ENCODE peak calls at places on chromosomes 6 and 20, in nine cellular contexts. One of them, this sample, is unnamed. For H3K27me3 and H3K36me3, the result is how much of the 10 kb centered on the place peaks cover.

GRCh38 chr20:3811421-3812258 is 8.7 kb upstream of the AP5S1 start:
- DNase-seq in naive thymus-derived CD4-positive, alpha-beta T cell: peak
- DNase-seq in ovary: peak
- DNase-seq in cardiac muscle cell: peak
- DNase-seq in left ventricle myocardium inferior: peak
- DNase-seq in neuronal stem cell: no peak
- DNase-seq in upper lobe of right lung: peak
- DNase-seq in GM23248: peak
- DNase-seq in SJCRH30: peak
- DNase-seq in this sample: peak

GRCh38 chr6:105678516-105678915 is 275.6 kb upstream of the PREP start:
- DNase-seq in naive thymus-derived CD4-positive, alpha-beta T cell: no peak
- DNase-seq in ovary: no peak
- DNase-seq in cardiac muscle cell: no peak
- DNase-seq in left ventricle myocardium inferior: no peak
- DNase-seq in neuronal stem cell: no peak
- DNase-seq in upper lobe of right lung: no peak
- DNase-seq in GM23248: peak
- DNase-seq in SJCRH30: no peak
- DNase-seq in this sample: no peak

GRCh38 chr20:59242714-59243626 is 57.4 kb upstream of the EDN3 start:
- DNase-seq in naive thymus-derived CD4-positive, alpha-beta T cell: no peak
- DNase-seq in ovary: no peak
- DNase-seq in cardiac muscle cell: no peak
- DNase-seq in left ventricle myocardium inferior: no peak
- DNase-seq in neuronal stem cell: no peak
- DNase-seq in upper lobe of right lung: no peak
- DNase-seq in GM23248: peak
- DNase-seq in SJCRH30: no peak
- DNase-seq in this sample: no peak

GRCh38 chr6:149128489-149129145 is 188.9 kb upstream of the TAB2 start:
- DNase-seq in naive thymus-derived CD4-positive, alpha-beta T cell: no peak
- DNase-seq in ovary: peak
- DNase-seq in cardiac muscle cell: peak
- DNase-seq in left ventricle myocardium inferior: peak
- DNase-seq in neuronal stem cell: no peak
- DNase-seq in upper lobe of right lung: no peak
- DNase-seq in GM23248: no peak
- DNase-seq in SJCRH30: no peak
- DNase-seq in this sample: no peak

GRCh38 chr6:19086480-19086879 is 699.3 kb downstream of the RNF144B start:
- DNase-seq in naive thymus-derived CD4-positive, alpha-beta T cell: no peak
- DNase-seq in ovary: no peak
- DNase-seq in cardiac muscle cell: no peak
- DNase-seq in left ventricle myocardium inferior: no peak
- DNase-seq in neuronal stem cell: no peak
- DNase-seq in upper lobe of right lung: no peak
- DNase-seq in GM23248: no peak
- DNase-seq in SJCRH30: no peak
- DNase-seq in this sample: peak

GRCh38 chr6:46491201-46491788 is at the start of gene RCAN2:
- DNase-seq in naive thymus-derived CD4-positive, alpha-beta T cell: no peak
- DNase-seq in ovary: peak
- DNase-seq in cardiac muscle cell: peak
- DNase-seq in left ventricle myocardium inferior: peak
- DNase-seq in neuronal stem cell: peak
- DNase-seq in upper lobe of right lung: peak
- DNase-seq in GM23248: peak
- DNase-seq in SJCRH30: peak
- DNase-seq in this sample: peak

GRCh38 chr6:121395736-121396135 is 39.7 kb upstream of the GJA1 start:
- DNase-seq in naive thymus-derived CD4-positive, alpha-beta T cell: no peak
- DNase-seq in ovary: no peak
- DNase-seq in cardiac muscle cell: no peak
- DNase-seq in left ventricle myocardium inferior: no peak
- DNase-seq in neuronal stem cell: no peak
- DNase-seq in upper lobe of right lung: no peak
- DNase-seq in GM23248: no peak
- DNase-seq in SJCRH30: no peak
- DNase-seq in this sample: no peak

GRCh38 chr6:150280703-150281102 is 88.1 kb upstream of the IYD start:
- DNase-seq in naive thymus-derived CD4-positive, alpha-beta T cell: no peak
- DNase-seq in ovary: no peak
- DNase-seq in cardiac muscle cell: peak
- DNase-seq in left ventricle myocardium inferior: no peak
- DNase-seq in neuronal stem cell: no peak
- DNase-seq in upper lobe of right lung: no peak
- DNase-seq in GM23248: no peak
- DNase-seq in SJCRH30: no peak
- DNase-seq in this sample: no peak

GRCh38 chr6:1758076-1758679 is 148.5 kb downstream of the FOXC1 start:
- DNase-seq in naive thymus-derived CD4-positive, alpha-beta T cell: no peak
- DNase-seq in ovary: no peak
- DNase-seq in cardiac muscle cell: no peak
- DNase-seq in left ventricle myocardium inferior: no peak
- DNase-seq in neuronal stem cell: no peak
- DNase-seq in upper lobe of right lung: no peak
- DNase-seq in GM23248: peak
- DNase-seq in SJCRH30: no peak
- DNase-seq in this sample: no peak

GRCh38 chr6:166998256-166999144 is 697 bp upstream of the CEP43 start:
- DNase-seq in naive thymus-derived CD4-positive, alpha-beta T cell: no peak
- DNase-seq in ovary: no peak
- DNase-seq in cardiac muscle cell: no peak
- DNase-seq in left ventricle myocardium inferior: peak
- DNase-seq in neuronal stem cell: peak
- DNase-seq in upper lobe of right lung: peak
- DNase-seq in GM23248: peak
- DNase-seq in SJCRH30: peak
- DNase-seq in this sample: peak

GRCh38 chr6:21501815-21502214 is 91.7 kb upstream of the SOX4 start:
- DNase-seq in naive thymus-derived CD4-positive, alpha-beta T cell: no peak
- DNase-seq in ovary: no peak
- DNase-seq in cardiac muscle cell: no peak
- DNase-seq in left ventricle myocardium inferior: no peak
- DNase-seq in neuronal stem cell: no peak
- DNase-seq in upper lobe of right lung: no peak
- DNase-seq in GM23248: peak
- DNase-seq in SJCRH30: no peak
- DNase-seq in this sample: no peak

GRCh38 chr6:155317186-155317585 is 2.9 kb upstream of the TFB1M start:
- DNase-seq in naive thymus-derived CD4-positive, alpha-beta T cell: no peak
- DNase-seq in ovary: no peak
- DNase-seq in cardiac muscle cell: no peak
- DNase-seq in left ventricle myocardium inferior: no peak
- DNase-seq in neuronal stem cell: no peak
- DNase-seq in upper lobe of right lung: no peak
- DNase-seq in GM23248: peak
- DNase-seq in SJCRH30: no peak
- DNase-seq in this sample: no peak

GRCh38 chr6:137870744-137871247 is 3.7 kb downstream of the TNFAIP3 start:
- DNase-seq in naive thymus-derived CD4-positive, alpha-beta T cell: peak
- DNase-seq in ovary: no peak
- DNase-seq in cardiac muscle cell: no peak
- DNase-seq in left ventricle myocardium inferior: no peak
- DNase-seq in neuronal stem cell: no peak
- DNase-seq in upper lobe of right lung: no peak
- DNase-seq in GM23248: no peak
- DNase-seq in SJCRH30: no peak
- DNase-seq in this sample: peak

GRCh38 chr6:52543729-52544324 is 33.0 kb downstream of the TRAM2 start:
- DNase-seq in naive thymus-derived CD4-positive, alpha-beta T cell: no peak
- DNase-seq in ovary: no peak
- DNase-seq in cardiac muscle cell: peak
- DNase-seq in left ventricle myocardium inferior: no peak
- DNase-seq in neuronal stem cell: no peak
- DNase-seq in upper lobe of right lung: no peak
- DNase-seq in GM23248: peak
- DNase-seq in SJCRH30: no peak
- DNase-seq in this sample: no peak

GRCh38 chr6:24274441-24275083 is 83.3 kb downstream of the DCDC2 start:
- DNase-seq in naive thymus-derived CD4-positive, alpha-beta T cell: no peak
- DNase-seq in ovary: no peak
- DNase-seq in cardiac muscle cell: peak
- DNase-seq in left ventricle myocardium inferior: no peak
- DNase-seq in neuronal stem cell: no peak
- DNase-seq in upper lobe of right lung: no peak
- DNase-seq in GM23248: peak
- DNase-seq in SJCRH30: no peak
- DNase-seq in this sample: no peak

GRCh38 chr20:53002786-53003185 is 30.6 kb downstream of the TSHZ2 start:
- DNase-seq in naive thymus-derived CD4-positive, alpha-beta T cell: no peak
- DNase-seq in ovary: no peak
- DNase-seq in cardiac muscle cell: no peak
- DNase-seq in left ventricle myocardium inferior: no peak
- DNase-seq in neuronal stem cell: no peak
- DNase-seq in upper lobe of right lung: no peak
- DNase-seq in GM23248: no peak
- DNase-seq in SJCRH30: no peak
- DNase-seq in this sample: no peak

GRCh38 chr20:32513031-32513866 is 71.9 kb downstream of the NOL4L start:
- DNase-seq in naive thymus-derived CD4-positive, alpha-beta T cell: no peak
- DNase-seq in ovary: no peak
- DNase-seq in cardiac muscle cell: no peak
- DNase-seq in left ventricle myocardium inferior: no peak
- DNase-seq in neuronal stem cell: no peak
- DNase-seq in upper lobe of right lung: no peak
- DNase-seq in GM23248: no peak
- DNase-seq in SJCRH30: no peak
- DNase-seq in this sample: peak

GRCh38 chr6:37535701-37536461 is 36.2 kb upstream of the CCDC167 start:
- DNase-seq in naive thymus-derived CD4-positive, alpha-beta T cell: no peak
- DNase-seq in ovary: no peak
- DNase-seq in cardiac muscle cell: no peak
- DNase-seq in left ventricle myocardium inferior: no peak
- DNase-seq in neuronal stem cell: no peak
- DNase-seq in upper lobe of right lung: no peak
- DNase-seq in GM23248: peak
- DNase-seq in SJCRH30: no peak
- DNase-seq in this sample: peak

DNA sequence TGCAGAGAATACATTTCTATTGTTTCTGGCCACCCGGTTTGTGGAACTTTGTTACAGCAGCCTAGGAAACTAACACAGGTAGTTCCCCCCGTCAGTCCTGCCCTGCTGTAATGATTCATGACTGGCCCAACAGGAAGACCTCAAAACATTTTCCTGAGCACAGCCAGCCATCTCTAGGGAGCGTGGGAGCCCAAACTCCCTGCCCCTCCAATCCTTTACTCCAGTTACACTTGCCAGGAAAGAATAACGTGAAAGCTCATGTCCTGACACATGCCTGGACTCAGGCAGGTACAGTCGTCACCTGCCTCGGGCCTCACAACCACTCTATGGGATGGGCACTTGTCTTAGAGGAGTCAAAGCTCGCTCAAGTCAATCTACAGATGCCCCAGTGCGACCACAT is 8.4 kb downstream of the TXNDC5 start:
- DNase-seq in naive thymus-derived CD4-positive, alpha-beta T cell: no peak
- DNase-seq in ovary: no peak
- DNase-seq in cardiac muscle cell: no peak
- DNase-seq in left ventricle myocardium inferior: no peak
- DNase-seq in neuronal stem cell: no peak
- DNase-seq in upper lobe of right lung: no peak
- DNase-seq in GM23248: no peak
- DNase-seq in SJCRH30: no peak
- DNase-seq in this sample: no peak
- H3K4me3 ChIP-seq in naive thymus-derived CD4-positive, alpha-beta T cell: no peak
- H3K4me3 ChIP-seq in ovary: no peak
- H3K4me3 ChIP-seq in cardiac muscle cell: no peak
- H3K4me3 ChIP-seq in left ventricle myocardium inferior: no peak
- H3K4me3 ChIP-seq in neuronal stem cell: no peak
- H3K4me3 ChIP-seq in upper lobe of right lung: no peak
- H3K4me3 ChIP-seq in GM23248: no peak
- H3K4me3 ChIP-seq in SJCRH30: no peak
- H3K4me3 ChIP-seq in this sample: no peak

GRCh38 chr6:33116881-33117711 is 41.3 kb downstream of the HLA-DPB1 start:
- DNase-seq in naive thymus-derived CD4-positive, alpha-beta T cell: no peak
- DNase-seq in ovary: no peak
- DNase-seq in cardiac muscle cell: peak
- DNase-seq in left ventricle myocardium inferior: no peak
- DNase-seq in neuronal stem cell: peak
- DNase-seq in upper lobe of right lung: no peak
- DNase-seq in GM23248: peak
- DNase-seq in SJCRH30: no peak
- DNase-seq in this sample: peak
- H3K27me3 ChIP-seq in naive thymus-derived CD4-positive, alpha-beta T cell: under half
- H3K27me3 ChIP-seq in ovary: under half
- H3K27me3 ChIP-seq in cardiac muscle cell: under half
- H3K27me3 ChIP-seq in left ventricle myocardium inferior: half or more
- H3K27me3 ChIP-seq in neuronal stem cell: half or more
- H3K27me3 ChIP-seq in upper lobe of right lung: under half
- H3K27me3 ChIP-seq in GM23248: half or more
- H3K27me3 ChIP-seq in SJCRH30: under half
- H3K27me3 ChIP-seq in this sample: under half

GRCh38 chr20:45701873-45702272 is at the start of gene WFDC13:
- DNase-seq in naive thymus-derived CD4-positive, alpha-beta T cell: no peak
- DNase-seq in ovary: no peak
- DNase-seq in cardiac muscle cell: no peak
- DNase-seq in left ventricle myocardium inferior: no peak
- DNase-seq in neuronal stem cell: no peak
- DNase-seq in upper lobe of right lung: no peak
- DNase-seq in GM23248: no peak
- DNase-seq in SJCRH30: no peak
- DNase-seq in this sample: no peak

GRCh38 chr20:45701104-45701503 is 734 bp upstream of the WFDC13 start:
- DNase-seq in naive thymus-derived CD4-positive, alpha-beta T cell: no peak
- DNase-seq in ovary: no peak
- DNase-seq in cardiac muscle cell: no peak
- DNase-seq in left ventricle myocardium inferior: no peak
- DNase-seq in neuronal stem cell: no peak
- DNase-seq in upper lobe of right lung: no peak
- DNase-seq in GM23248: no peak
- DNase-seq in SJCRH30: no peak
- DNase-seq in this sample: no peak

GRCh38 chr20:45704969-45705637 is at the start of gene WFDC10B:
- DNase-seq in naive thymus-derived CD4-positive, alpha-beta T cell: no peak
- DNase-seq in ovary: no peak
- DNase-seq in cardiac muscle cell: no peak
- DNase-seq in left ventricle myocardium inferior: no peak
- DNase-seq in neuronal stem cell: no peak
- DNase-seq in upper lobe of right lung: no peak
- DNase-seq in GM23248: no peak
- DNase-seq in SJCRH30: no peak
- DNase-seq in this sample: no peak
- H3K36me3 ChIP-seq in naive thymus-derived CD4-positive, alpha-beta T cell: under half
- H3K36me3 ChIP-seq in ovary: under half
- H3K36me3 ChIP-seq in cardiac muscle cell: under half
- H3K36me3 ChIP-seq in left ventricle myocardium inferior: under half
- H3K36me3 ChIP-seq in neuronal stem cell: under half
- H3K36me3 ChIP-seq in upper lobe of right lung: under half
- H3K36me3 ChIP-seq in GM23248: under half
- H3K36me3 ChIP-seq in SJCRH30: under half
- H3K36me3 ChIP-seq in this sample: under half

DNA sequence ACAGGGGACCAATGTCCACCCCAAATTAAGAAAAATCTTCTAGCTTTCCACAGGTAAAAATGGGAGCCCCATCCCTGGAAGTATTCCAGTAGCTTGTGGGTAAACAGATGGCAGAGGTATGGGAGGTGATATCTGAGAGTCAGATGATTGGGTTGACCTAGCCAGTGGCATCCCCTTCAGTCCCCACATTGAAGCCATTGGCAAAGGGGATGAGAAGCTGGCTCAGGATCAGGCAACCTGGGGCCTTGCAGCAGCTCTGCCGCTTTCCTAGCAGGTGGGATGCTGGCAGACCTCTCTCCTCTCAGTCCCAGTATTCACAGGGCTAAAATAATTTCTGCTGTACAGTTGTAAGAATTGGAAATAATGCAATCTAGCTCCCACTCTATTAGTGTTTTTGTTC is 108.9 kb upstream of the KCNG1 start:
- DNase-seq in naive thymus-derived CD4-positive, alpha-beta T cell: no peak
- DNase-seq in ovary: no peak
- DNase-seq in cardiac muscle cell: no peak
- DNase-seq in left ventricle myocardium inferior: no peak
- DNase-seq in neuronal stem cell: no peak
- DNase-seq in upper lobe of right lung: no peak
- DNase-seq in GM23248: no peak
- DNase-seq in SJCRH30: no peak
- DNase-seq in this sample: no peak
- H3K4me3 ChIP-seq in naive thymus-derived CD4-positive, alpha-beta T cell: no peak
- H3K4me3 ChIP-seq in ovary: no peak
- H3K4me3 ChIP-seq in cardiac muscle cell: no peak
- H3K4me3 ChIP-seq in left ventricle myocardium inferior: no peak
- H3K4me3 ChIP-seq in neuronal stem cell: no peak
- H3K4me3 ChIP-seq in upper lobe of right lung: no peak
- H3K4me3 ChIP-seq in GM23248: no peak
- H3K4me3 ChIP-seq in SJCRH30: no peak
- H3K4me3 ChIP-seq in this sample: no peak

This sample was measured in H7.